ENCODE peak calls at places on chromosomes 7 and 10, in four cellular contexts. A is NCI-H2029, T is non-pigmented ciliary epithelial cell, K is posterior cingulate gyrus. I is an unnamed sample.

GRCh38 chr7:91285966-91286365 is 21.7 kb downstream of the FZD1 start:
- DNase-seq in A (no peak), T (no peak), K (no peak), I (no peak)

GRCh38 chr7:71521506-71521905 is 389.6 kb downstream of the GALNT17 start:
- DNase-seq in A (no peak), T (no peak), K (no peak), I (no peak)

GRCh38 chr10:45545150-45545549 is 127.4 kb downstream of the ZFAND4 start:
- DNase-seq in A (no peak), T (no peak), K (no peak), I (no peak)

GRCh38 chr7:32941996-32942782 is 15.1 kb upstream of the FKBP9 start:
- DNase-seq in A (peak; percentile 38), T (no peak), K (peak; percentile 91), I (peak; percentile 35)

GRCh38 chr7:42991913-42992576 is 59.9 kb downstream of the MRPL32 start:
- DNase-seq in A (no peak), T (no peak), K (no peak), I (no peak)

GRCh38 chr10:20976390-20976789 is 79.3 kb upstream of the NEBL start:
- DNase-seq in A (no peak), T (no peak), K (no peak), I (no peak)

GRCh38 chr7:53303781-53304180 is 268.3 kb downstream of the POM121L12 start:
- DNase-seq in A (no peak), T (no peak), K (no peak), I (no peak)

GRCh38 chr7:124764847-124765400 is 668 bp downstream of the GPR37 start:
- DNase-seq in A (no peak), T (no peak), K (peak; percentile 86), I (no peak)

GRCh38 chr10:132172091-132173066 is 14.4 kb upstream of the DPYSL4 start:
- DNase-seq in A (no peak), T (no peak), K (peak; percentile 73), I (no peak)

GRCh38 chr10:69356187-69356586 is 60.5 kb downstream of the TACR2 start:
- DNase-seq in A (no peak), T (no peak), K (no peak), I (no peak)

GRCh38 chr10:101611506-101611905 is 23.4 kb downstream of the DPCD start:
- DNase-seq in A (no peak), T (no peak), K (no peak), I (no peak)

GRCh38 chr10:58952747-58953466 is 223.5 kb upstream of the PHYHIPL start:
- DNase-seq in A (peak; percentile 11), T (no peak), K (no peak), I (peak; percentile 6)

GRCh38 chr10:128884061-128884425 is 583.0 kb upstream of the MGMT start:
- DNase-seq in A (no peak), T (no peak), K (no peak), I (no peak)

GRCh38 chr7:153887756-153888591 is 164.2 kb upstream of the DPP6 start:
- DNase-seq in A (no peak), T (no peak), K (peak; percentile 80), I (peak; percentile 20)

GRCh38 chr10:11685787-11686218 is 56.4 kb upstream of the ECHDC3 start:
- DNase-seq in A (peak; percentile 50), T (no peak), K (peak; percentile 83), I (peak; percentile 5)

GRCh38 chr10:71547841-71548493 is 151.2 kb downstream of the CDH23 start:
- DNase-seq in A (no peak), T (no peak), K (no peak), I (no peak)

GRCh38 chr7:15042285-15042684 is 139.7 kb upstream of the DGKB start:
- DNase-seq in A (no peak), T (no peak), K (no peak), I (no peak)

GRCh38 chr7:111312966-111313365 is 222.0 kb downstream of the LRRN3 start:
- DNase-seq in A (no peak), T (no peak), K (no peak), I (no peak)

GRCh38 chr10:122827302-122827701 is 18.4 kb downstream of the CUZD1 start:
- DNase-seq in A (no peak), T (no peak), K (no peak), I (no peak)

GRCh38 chr7:106068538-106068961 is 43.6 kb downstream of the SYPL1 start:
- DNase-seq in A (no peak), T (no peak), K (no peak), I (no peak)

GRCh38 chr10:115335366-115335765 is 242.2 kb downstream of the ATRNL1 start:
- DNase-seq in A (no peak), T (no peak), K (no peak), I (no peak)

GRCh38 chr7:24898691-24899090 is 81.3 kb downstream of the OSBPL3 start:
- DNase-seq in A (no peak), T (peak; percentile 37), K (no peak), I (no peak)

GRCh38 chr10:689433-690226 is at the start of gene DIP2C:
- DNase-seq in A (no peak), T (no peak), K (peak; percentile 96), I (no peak)

GRCh38 chr10:34433241-34434076 is 381.6 kb downstream of the PARD3 start:
- DNase-seq in A (no peak), T (peak; percentile 34), K (no peak), I (no peak)

GRCh38 chr7:36005286-36005685 is 147.8 kb upstream of the EEPD1 start:
- DNase-seq in A (no peak), T (no peak), K (no peak), I (no peak)

I was measured in NCI-H1092.